ENCODE peak calls at places on chromosomes 4 and X, in nine cellular contexts. R is DMS 273 treated with DMSO at 0.1 percent for 48 hours; T is activated T-helper 1 cell treated with anti-CD3 and anti-CD28 coated beads, Interleukin-12 subunit alpha, Interleukin-12 subunit beta, Interleukin-2, Interleukin-4 antibody, amounts not matched to agents 30 ng/mL and 10 ng/mL and 1 ng/mL, durations not matched to agents 14 hours and 24 hours and 36 hours; Q is fibroblast of the aortic adventitia; H is suprapubic skin; I is HEK293T; B is stimulated activated CD4-positive, alpha-beta T cell treated with anti-CD3 and anti-CD28 coated beads, Interleukin-15, amount 100 ng/mL, for 1 hour; G is IMR-90; V is T-cell. A is an unnamed sample.

GRCh38 chrX:95145848-95146540 is 1472.0 kb downstream of the FAM133A start:
- DNase-seq in V (no peak), Q (no peak), T (no peak), G (no peak), H (no peak), B (no peak), R (no peak), I (no peak), A (no peak)

GRCh38 chrX:40543661-40544328 is 37.0 kb upstream of the ATP6AP2 start:
- DNase-seq in I (peak), B (no peak), V (no peak), H (no peak), R (peak), T (no peak), Q (peak), G (peak), A (no peak)

GRCh38 chr4:81353861-81354260 is 117.8 kb downstream of the RASGEF1B start:
- DNase-seq in T (no peak), G (peak), R (no peak), I (no peak), V (no peak), H (no peak), Q (peak), B (no peak), A (no peak)

GRCh38 chr4:85677286-85677685 is 202.3 kb downstream of the ARHGAP24 start:
- DNase-seq in V (no peak), R (no peak), B (no peak), Q (peak), H (no peak), T (no peak), G (no peak), I (no peak), A (no peak)

GRCh38 chrX:11097920-11098319 is 13.2 kb upstream of the HCCS start:
- DNase-seq in H (no peak), G (no peak), Q (no peak), V (no peak), R (no peak), B (no peak), T (no peak), I (no peak), A (no peak)

GRCh38 chrX:120361906-120362305 is at the start of gene ATP1B4:
- DNase-seq in T (no peak), G (no peak), R (no peak), V (no peak), I (no peak), H (no peak), B (no peak), Q (no peak), A (no peak)

GRCh38 chrX:373641-374471 is 12.9 kb downstream of the PPP2R3B start:
- DNase-seq in G (peak), I (no peak), R (no peak), Q (no peak), T (peak), B (no peak), V (peak), H (no peak), A (peak)

GRCh38 chr4:138051157-138051556 is 191.0 kb downstream of the SLC7A11 start:
- DNase-seq in T (no peak), H (no peak), V (no peak), Q (peak), I (no peak), G (peak), R (no peak), B (no peak), A (no peak)

GRCh38 chr4:52588097-52588496 is 71.0 kb downstream of the USP46 start:
- DNase-seq in I (peak), R (no peak), G (peak), B (no peak), V (no peak), H (no peak), Q (peak), T (no peak), A (no peak)

GRCh38 chr4:5446595-5446994 is 261.8 kb downstream of the EVC2 start:
- DNase-seq in V (no peak), H (peak), T (no peak), Q (no peak), G (no peak), R (no peak), B (no peak), I (no peak), A (no peak)

GRCh38 chr4:150619032-150619431 is 37.1 kb downstream of the MAB21L2 start:
- DNase-seq in R (no peak), G (peak), V (no peak), B (no peak), T (no peak), Q (peak), H (no peak), I (no peak), A (no peak)

GRCh38 chr4:70564033-70564432 is 28.0 kb upstream of the AMBN start:
- DNase-seq in B (no peak), H (no peak), G (no peak), T (no peak), Q (no peak), I (no peak), V (no peak), R (no peak), A (no peak)

GRCh38 chr4:81836716-81837115 is 365.0 kb upstream of the RASGEF1B start:
- DNase-seq in B (no peak), T (no peak), R (no peak), G (no peak), Q (no peak), H (no peak), V (no peak), I (no peak), A (no peak)

GRCh38 chr4:5705672-5706310 is 2.6 kb downstream of the EVC2 start:
- DNase-seq in V (no peak), G (no peak), Q (peak), I (no peak), B (no peak), H (no peak), T (no peak), R (no peak), A (no peak)

GRCh38 chr4:176052744-176053143 is 12.9 kb upstream of the WDR17 start:
- DNase-seq in I (no peak), G (no peak), Q (no peak), H (no peak), R (no peak), B (no peak), V (no peak), T (no peak), A (no peak)

GRCh38 chrX:153697924-153698865 is 10.5 kb downstream of the SLC6A8 start:
- DNase-seq in R (no peak), H (no peak), Q (no peak), G (no peak), V (no peak), T (no peak), B (no peak), I (no peak), A (no peak)

GRCh38 chr4:112889619-112890294 is 159.7 kb upstream of the ANK2 start:
- DNase-seq in R (peak), H (no peak), B (no peak), V (no peak), I (no peak), G (peak), Q (peak), T (no peak), A (no peak)

GRCh38 chr4:154836513-154836912 is 55.4 kb downstream of the RBM46 start:
- DNase-seq in R (no peak), I (no peak), H (no peak), B (no peak), G (no peak), Q (no peak), V (no peak), T (no peak), A (no peak)

GRCh38 chr4:131547506-131547981 is 1601.5 kb upstream of the PCDH10 start:
- DNase-seq in H (no peak), R (no peak), G (no peak), T (no peak), I (no peak), B (no peak), V (no peak), Q (no peak), A (no peak)

GRCh38 chrX:45850197-45850774 is 649.6 kb upstream of the DIPK2B start:
- DNase-seq in G (no peak), H (no peak), V (peak), I (no peak), T (no peak), B (no peak), R (no peak), Q (peak), A (no peak)

GRCh38 chr4:1763550-1764080 is 29.5 kb upstream of the FGFR3 start:
- DNase-seq in B (no peak), G (peak), R (no peak), I (peak), Q (peak), T (no peak), H (no peak), V (no peak), A (no peak)

GRCh38 chr4:48668254-48669017 is 111.6 kb downstream of the FRYL start:
- DNase-seq in G (no peak), R (no peak), I (no peak), B (no peak), H (no peak), V (no peak), T (no peak), Q (no peak), A (no peak)

GRCh38 chr4:82043081-82043808 is 330.5 kb downstream of the HNRNPD start:
- DNase-seq in Q (no peak), V (no peak), H (no peak), T (no peak), G (no peak), R (no peak), I (no peak), B (no peak), A (no peak)

GRCh38 chr4:173448103-173448502 is 49.2 kb upstream of the SCRG1 start:
- DNase-seq in V (no peak), R (peak), Q (peak), I (no peak), H (no peak), T (no peak), B (no peak), G (peak), A (no peak)

GRCh38 chr4:4985844-4986243 is 33.4 kb downstream of the CYTL1 start:
- DNase-seq in B (no peak), I (no peak), T (no peak), V (no peak), H (no peak), G (no peak), R (no peak), Q (peak), A (no peak)

GRCh38 chr4:75705198-75705712 is 19.1 kb upstream of the USO1 start:
- DNase-seq in Q (no peak), G (no peak), T (no peak), R (no peak), B (no peak), H (no peak), V (no peak), I (no peak), A (no peak)

GRCh38 chr4:103137446-103137827 is 37.8 kb upstream of the BDH2 start:
- DNase-seq in T (no peak), B (no peak), Q (peak), H (no peak), I (no peak), G (peak), V (no peak), R (no peak), A (no peak)

GRCh38 chr4:147768113-147768512 is 36.2 kb downstream of the ARHGAP10 start:
- DNase-seq in H (no peak), T (no peak), I (peak), R (no peak), G (peak), V (no peak), Q (peak), B (no peak), A (no peak)

GRCh38 chrX:34884693-34885277 is 57.8 kb upstream of the FAM47B start:
- DNase-seq in Q (peak), B (no peak), G (peak), V (no peak), H (no peak), R (no peak), I (no peak), T (no peak), A (no peak)

GRCh38 chr4:20538922-20539321 is 161.3 kb upstream of the PACRGL start:
- DNase-seq in G (no peak), H (no peak), R (no peak), T (no peak), V (no peak), B (no peak), I (no peak), Q (no peak), A (no peak)

GRCh38 chr4:79178770-79179169 is 147.1 kb downstream of the NAA11 start:
- DNase-seq in I (no peak), R (peak), B (no peak), Q (peak), T (no peak), V (no peak), G (no peak), H (no peak), A (no peak)

GRCh38 chrX:154738013-154738738 is 12.7 kb downstream of the GAB3 start:
- DNase-seq in T (no peak), H (no peak), V (no peak), B (no peak), R (no peak), G (peak), Q (peak), I (no peak), A (no peak)